ENCODE peak calls at places on chromosomes 16 and 17, in seven cellular contexts. V, M, P, X, K, D and U are unnamed samples.

GRCh38 chr16:79054593-79054992 is 545.9 kb downstream of the MAF start:
- DNase-seq in V (no peak), M (no peak), P (no peak), X (no peak), K (no peak), D (no peak), U (no peak)

GRCh38 chr16:88782454-88783390 is 2.3 kb downstream of the PIEZO1 start:
- DNase-seq in V (no peak), M (no peak), P (peak), X (peak), K (peak), D (no peak), U (peak)

GRCh38 chr16:86212706-86213426 is 297.5 kb upstream of the FOXF1 start:
- DNase-seq in V (no peak), M (no peak), P (no peak), X (no peak), K (no peak), D (no peak), U (no peak)

GRCh38 chr17:58585554-58585953 is 71.1 kb upstream of the MTMR4 start:
- DNase-seq in V (no peak), M (no peak), P (no peak), X (no peak), K (no peak), D (no peak), U (peak)

GRCh38 chr16:58462089-58462488 is 37.9 kb upstream of the NDRG4 start:
- DNase-seq in V (no peak), M (no peak), P (no peak), X (no peak), K (no peak), D (no peak), U (no peak)

GRCh38 chr16:27408012-27408601 is 6.1 kb downstream of the IL21R start:
- DNase-seq in V (no peak), M (no peak), P (peak), X (peak), K (no peak), D (no peak), U (no peak)

GRCh38 chr16:24685539-24686432 is 43.7 kb upstream of the TNRC6A start:
- DNase-seq in V (no peak), M (peak), P (peak), X (no peak), K (peak), D (peak), U (peak)

GRCh38 chr17:19647697-19648474 is 665 bp upstream of the ALDH3A2 start:
- DNase-seq in V (no peak), M (peak), P (peak), X (no peak), K (peak), D (peak), U (peak)

GRCh38 chr17:19876524-19877161 is 8.9 kb upstream of the ULK2 start:
- DNase-seq in V (peak), M (no peak), P (no peak), X (no peak), K (peak), D (peak), U (no peak)

GRCh38 chr16:565420-566330 is 1.1 kb upstream of the NHLRC4 start:
- DNase-seq in V (no peak), M (no peak), P (peak), X (no peak), K (no peak), D (no peak), U (no peak)

GRCh38 chr17:57480438-57481196 is 224.3 kb downstream of the MSI2 start:
- DNase-seq in V (no peak), M (no peak), P (peak), X (no peak), K (no peak), D (no peak), U (peak)

GRCh38 chr16:25896412-25896811 is 204.7 kb downstream of the HS3ST4 start:
- DNase-seq in V (no peak), M (no peak), P (no peak), X (no peak), K (no peak), D (no peak), U (no peak)

GRCh38 chr17:66272699-66273390 is 29.6 kb upstream of the PRKCA start:
- DNase-seq in V (no peak), M (no peak), P (peak), X (no peak), K (no peak), D (no peak), U (peak)

GRCh38 chr16:50657251-50657650 is 23.9 kb downstream of the SNX20 start:
- DNase-seq in V (no peak), M (no peak), P (no peak), X (no peak), K (no peak), D (no peak), U (no peak)

GRCh38 chr17:12821376-12821940 is 32.2 kb downstream of the ARHGAP44 start:
- DNase-seq in V (no peak), M (no peak), P (peak), X (no peak), K (no peak), D (no peak), U (peak)

GRCh38 chr16:2471016-2471652 is at the start of gene NTN3:
- DNase-seq in V (no peak), M (no peak), P (no peak), X (no peak), K (no peak), D (no peak), U (peak)

GRCh38 chr16:1342526-1343427 is 8.9 kb downstream of the TSR3 start:
- DNase-seq in V (peak), M (peak), P (peak), X (peak), K (peak), D (peak), U (peak)

GRCh38 chr17:6555331-6556120 is 829 bp downstream of the PITPNM3 start:
- DNase-seq in V (no peak), M (peak), P (peak), X (no peak), K (no peak), D (no peak), U (peak)

GRCh38 chr17:58806046-58806445 is 50.4 kb downstream of the PPM1E start:
- DNase-seq in V (no peak), M (no peak), P (no peak), X (no peak), K (no peak), D (no peak), U (no peak)

GRCh38 chr16:4847774-4848587 is 700 bp downstream of the UBN1 start:
- DNase-seq in V (peak), M (peak), P (peak), X (peak), K (peak), D (peak), U (peak)

GRCh38 chr16:57262841-57263584 is 18.0 kb downstream of the ARL2BP start:
- DNase-seq in V (no peak), M (peak), P (no peak), X (no peak), K (no peak), D (no peak), U (peak)

GRCh38 chr17:75067856-75068255 is 19.9 kb upstream of the SLC16A5 start:
- DNase-seq in V (peak), M (no peak), P (no peak), X (no peak), K (no peak), D (no peak), U (no peak)

GRCh38 chr16:1078579-1079021 is 6.1 kb downstream of the SSTR5 start:
- DNase-seq in V (no peak), M (peak), P (peak), X (no peak), K (no peak), D (no peak), U (peak)

GRCh38 chr17:57619061-57619937 is 125.8 kb downstream of the CCDC182 start:
- DNase-seq in V (no peak), M (no peak), P (peak), X (no peak), K (no peak), D (no peak), U (no peak)

GRCh38 chr17:45914036-45914717 is 19.8 kb downstream of the MAPT start:
- DNase-seq in V (no peak), M (no peak), P (no peak), X (no peak), K (no peak), D (no peak), U (no peak)

GRCh38 chr17:82493517-82493840 is 26.1 kb upstream of the FOXK2 start:
- DNase-seq in V (no peak), M (no peak), P (no peak), X (no peak), K (no peak), D (no peak), U (no peak)

GRCh38 chr17:9402590-9403199 is 172.9 kb downstream of the STX8 start:
- DNase-seq in V (no peak), M (no peak), P (peak), X (no peak), K (no peak), D (no peak), U (peak)

GRCh38 chr17:36592316-36592710 is 634 bp downstream of the DHRS11 start:
- DNase-seq in V (no peak), M (no peak), P (no peak), X (no peak), K (peak), D (no peak), U (peak)

GRCh38 chr17:13725286-13725990 is 123.7 kb upstream of the HS3ST3A1 start:
- DNase-seq in V (no peak), M (no peak), P (peak), X (no peak), K (no peak), D (no peak), U (no peak)

GRCh38 chr17:17749921-17750320 is 68.7 kb downstream of the RAI1 start:
- DNase-seq in V (peak), M (peak), P (peak), X (peak), K (no peak), D (peak), U (peak)

GRCh38 chr16:30699615-30700099 is 686 bp downstream of the SRCAP start:
- DNase-seq in V (no peak), M (no peak), P (no peak), X (no peak), K (no peak), D (no peak), U (peak)

GRCh38 chr16:15973460-15973859 is 24.0 kb downstream of the ABCC1 start:
- DNase-seq in V (no peak), M (no peak), P (peak), X (no peak), K (no peak), D (no peak), U (no peak)

GRCh38 chr16:2490190-2491105 is 15.5 kb downstream of the TBC1D24 start:
- DNase-seq in V (no peak), M (no peak), P (no peak), X (no peak), K (no peak), D (no peak), U (no peak)

GRCh38 chr17:76709077-76709950 is 1.5 kb downstream of the MXRA7 start:
- DNase-seq in V (no peak), M (peak), P (peak), X (no peak), K (peak), D (peak), U (peak)

GRCh38 chr17:335691-336090 is 16.9 kb downstream of the RPH3AL start:
- DNase-seq in V (peak), M (no peak), P (no peak), X (no peak), K (no peak), D (no peak), U (no peak)

GRCh38 chr17:37614391-37614790 is 5.2 kb upstream of the SYNRG start:
- DNase-seq in V (no peak), M (no peak), P (peak), X (no peak), K (no peak), D (no peak), U (peak)

GRCh38 chr16:11560701-11561439 is 25.8 kb downstream of the LITAF start:
- DNase-seq in V (peak), M (no peak), P (no peak), X (peak), K (no peak), D (peak), U (peak)

GRCh38 chr16:3638916-3639644 is 15.4 kb upstream of the DNASE1 start:
- DNase-seq in V (no peak), M (peak), P (no peak), X (no peak), K (no peak), D (no peak), U (no peak)

GRCh38 chr16:3640632-3641501 is 13.6 kb upstream of the DNASE1 start:
- DNase-seq in V (no peak), M (no peak), P (no peak), X (no peak), K (no peak), D (no peak), U (no peak)

GRCh38 chr16:3640207-3640606 is 14.3 kb upstream of the DNASE1 start:
- DNase-seq in V (no peak), M (no peak), P (no peak), X (no peak), K (no peak), D (no peak), U (no peak)

GRCh38 chr16:3641801-3642396 is 12.6 kb upstream of the DNASE1 start:
- DNase-seq in V (no peak), M (peak), P (no peak), X (no peak), K (no peak), D (no peak), U (no peak)

DNA sequence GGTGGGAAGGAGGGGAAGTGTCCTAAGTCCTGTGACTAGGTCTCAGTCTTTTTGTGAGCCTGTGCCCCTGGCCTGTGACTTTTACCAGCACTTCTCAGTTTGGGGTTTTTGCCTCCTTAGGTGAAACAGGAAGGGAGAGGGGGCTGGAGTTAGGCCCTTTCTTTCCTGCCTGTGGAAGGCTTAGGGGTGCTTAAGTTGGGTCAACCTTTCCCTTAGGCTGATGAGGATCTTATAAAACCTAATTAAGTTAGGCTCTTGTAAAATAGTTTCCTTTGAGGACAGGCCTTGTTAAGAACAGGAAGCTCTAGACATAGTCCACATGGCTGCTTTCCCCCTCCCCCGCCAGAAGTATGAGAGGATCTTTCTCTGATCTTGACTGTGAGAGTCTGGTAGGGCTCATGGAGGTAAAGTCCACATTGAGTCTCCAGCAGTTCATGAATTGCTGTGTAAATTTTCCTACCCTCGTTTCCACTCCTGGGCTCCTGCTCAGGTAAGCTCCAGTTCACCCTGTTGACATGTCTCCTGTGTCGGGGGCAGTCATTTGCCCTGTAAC is 17.0 kb upstream of the DNASE1 start:
- DNase-seq in V (peak), M (peak), P (peak), X (no peak), K (no peak), D (no peak), U (no peak)
- H3K4me3 ChIP-seq in V (no peak), M (no peak), P (no peak), X (no peak), K (no peak), D (no peak), U (no peak)

GRCh38 chr16:47884131-47884725 is 271.6 kb downstream of the ABCC12 start:
- DNase-seq in V (no peak), M (no peak), P (no peak), X (no peak), K (no peak), D (no peak), U (no peak)
- H3K4me3 ChIP-seq in V (no peak), M (no peak), P (no peak), X (no peak), K (no peak), D (no peak), U (no peak)

DNA sequence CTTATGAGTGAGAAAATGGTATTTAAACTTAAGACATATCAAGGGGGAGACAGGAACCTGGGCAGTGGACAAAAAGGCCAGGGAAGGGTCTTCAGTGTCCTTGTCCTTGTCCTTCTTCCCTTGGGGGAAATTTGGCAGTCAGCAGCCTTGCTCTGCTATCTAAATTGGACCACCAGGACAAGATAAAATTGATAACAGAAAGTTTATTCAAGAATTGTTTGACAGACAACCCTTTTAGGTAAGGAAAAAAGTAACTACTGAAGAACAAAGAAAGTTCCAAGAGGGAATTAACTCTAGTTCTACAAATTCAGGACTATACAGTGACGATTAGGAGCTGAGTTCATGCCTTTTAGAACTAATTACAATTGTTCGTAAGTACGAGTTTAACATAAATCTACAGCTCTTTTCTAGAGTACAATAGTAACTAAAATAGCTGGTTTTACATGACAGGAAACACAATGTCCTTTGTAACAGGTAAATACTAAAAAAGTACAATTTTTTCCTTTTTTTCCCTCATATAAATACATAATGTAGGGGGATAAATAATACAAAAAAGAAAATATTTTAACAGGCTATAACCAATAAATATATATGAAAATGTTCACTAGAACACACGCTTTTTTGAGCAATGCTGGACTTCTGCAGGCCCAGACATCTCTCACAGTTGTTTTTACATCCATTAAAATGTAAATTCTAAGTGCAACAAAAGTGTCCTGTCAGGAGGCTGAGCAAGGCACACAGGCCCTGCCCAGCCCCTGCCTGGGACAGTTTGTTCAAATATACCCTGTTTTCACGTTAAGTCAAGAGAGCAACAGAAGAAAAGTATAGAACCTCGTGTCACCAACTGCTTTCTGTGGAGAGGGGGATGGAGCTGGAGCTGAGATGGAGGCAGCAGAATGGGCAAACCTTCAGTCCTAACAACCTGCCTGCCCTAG is 4.0 kb upstream of the HOXB2 start:
- DNase-seq in V (no peak), M (no peak), P (peak), X (no peak), K (no peak), D (no peak), U (no peak)
- H3K4me3 ChIP-seq in V (peak), M (no peak), P (no peak), X (peak), K (no peak), D (no peak), U (no peak)

GRCh38 chr17:39937462-39937861 is 9.9 kb downstream of the LRRC3C start:
- DNase-seq in V (no peak), M (no peak), P (no peak), X (no peak), K (no peak), D (no peak), U (no peak)

GRCh38 chr17:39939588-39940419 is 12.3 kb downstream of the LRRC3C start:
- DNase-seq in V (peak), M (no peak), P (peak), X (no peak), K (no peak), D (no peak), U (peak)

GRCh38 chr17:39939031-39939430 is 11.5 kb downstream of the LRRC3C start:
- DNase-seq in V (no peak), M (no peak), P (no peak), X (no peak), K (no peak), D (no peak), U (peak)

GRCh38 chr17:39935896-39936295 is 8.4 kb downstream of the LRRC3C start:
- DNase-seq in V (no peak), M (no peak), P (peak), X (no peak), K (no peak), D (no peak), U (peak)

GRCh38 chr17:39938140-39938869 is 10.8 kb downstream of the LRRC3C start:
- DNase-seq in V (no peak), M (no peak), P (no peak), X (no peak), K (no peak), D (no peak), U (no peak)
- H3K4me3 ChIP-seq in V (no peak), M (no peak), P (no peak), X (no peak), K (no peak), D (no peak), U (no peak)

DNA sequence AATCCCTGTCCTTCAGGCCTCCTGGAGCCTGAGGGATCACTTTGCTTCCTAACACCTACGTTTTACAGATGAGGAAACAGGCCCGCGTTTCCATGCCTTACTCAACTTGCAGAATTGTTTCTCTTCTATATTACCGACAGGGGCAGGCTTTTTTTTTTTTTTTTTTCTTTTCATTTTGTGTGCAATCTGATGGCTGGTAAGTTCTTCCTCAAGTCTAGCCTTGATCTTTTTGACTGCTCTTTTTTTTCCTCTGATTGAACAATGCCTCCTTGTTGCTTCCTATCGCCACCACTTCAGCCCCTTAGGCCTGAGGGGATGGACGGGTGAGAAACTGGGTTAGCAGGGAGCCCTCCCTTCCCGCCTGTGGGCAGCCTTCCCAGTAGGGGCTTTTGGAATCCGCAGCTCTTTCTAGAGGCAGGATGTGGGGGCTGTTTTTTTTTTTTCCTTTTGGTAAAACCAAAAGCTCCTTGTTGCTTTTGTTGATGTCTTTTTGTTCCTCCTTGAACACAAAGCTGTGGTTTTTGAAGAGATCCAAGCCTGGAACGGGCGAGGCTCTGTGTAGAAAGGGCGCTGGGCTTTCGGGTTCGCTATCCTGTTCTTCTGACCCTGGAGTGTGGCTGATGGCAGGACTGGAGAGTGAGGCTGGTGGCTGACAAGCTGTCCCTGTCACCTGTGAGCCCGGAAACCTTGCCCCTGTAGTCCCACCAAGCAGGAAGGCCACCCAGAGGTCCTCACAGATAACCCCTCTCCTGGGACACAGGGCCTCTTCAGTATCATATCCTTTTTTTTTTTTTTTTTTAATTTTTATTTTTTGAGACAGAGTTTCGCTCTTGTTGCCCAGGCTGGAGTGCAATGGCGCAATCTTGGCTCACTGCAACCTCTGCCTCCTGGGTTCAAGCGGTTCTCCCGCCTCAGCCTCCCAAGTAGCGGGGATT is 14.0 kb downstream of the LASP1 start:
- DNase-seq in V (peak), M (no peak), P (no peak), X (no peak), K (no peak), D (no peak), U (peak)
- H3K4me3 ChIP-seq in V (peak), M (peak), P (no peak), X (peak), K (peak), D (no peak), U (no peak)

GRCh38 chr17:48553837-48554236 is 8.9 kb upstream of the HOXB2 start:
- DNase-seq in V (no peak), M (no peak), P (peak), X (no peak), K (no peak), D (no peak), U (no peak)
- H3K4me3 ChIP-seq in V (no peak), M (peak), P (peak), X (no peak), K (no peak), D (no peak), U (no peak)